ENCODE peak calls at places on chromosomes 16 and 17, in nine cellular contexts. One of them, this sample, is unnamed.

GRCh38 chr17:57350266-57350665 is 93.9 kb downstream of the MSI2 start:
- DNase-seq in Peyer's patch: no peak
- DNase-seq in HL-60: no peak
- DNase-seq in T-helper 17 cell: no peak
- DNase-seq in NCI-H1092 treated with DMSO at 0.1 percent for 48 hours: no peak
- DNase-seq in stimulated activated naive CD8-positive, alpha-beta T cell treated with anti-CD3 and anti-CD28 coated beads, Interleukin-15, Interleukin-2, amounts not matched to agents 100 U/mL and 50 U/mL, for 24 hours: no peak
- DNase-seq in astrocyte: no peak
- DNase-seq in GM12865: no peak
- DNase-seq in HS-5: no peak
- DNase-seq in this sample: peak

GRCh38 chr17:50689956-50690886 is 17.5 kb downstream of the ANKRD40 start:
- DNase-seq in Peyer's patch: no peak
- DNase-seq in T-helper 17 cell: no peak
- DNase-seq in stimulated activated naive CD8-positive, alpha-beta T cell treated with anti-CD3 and anti-CD28 coated beads, Interleukin-15, Interleukin-2, amounts not matched to agents 100 U/mL and 50 U/mL, for 24 hours: no peak
- DNase-seq in GM12865: no peak
- DNase-seq in NCI-H1092 treated with DMSO at 0.1 percent for 48 hours: no peak
- DNase-seq in astrocyte: no peak
- DNase-seq in HL-60: no peak
- DNase-seq in HS-5: no peak
- DNase-seq in this sample: no peak

GRCh38 chr17:76612977-76613851 is 27.6 kb upstream of the ST6GALNAC2 start:
- DNase-seq in stimulated activated naive CD8-positive, alpha-beta T cell treated with anti-CD3 and anti-CD28 coated beads, Interleukin-15, Interleukin-2, amounts not matched to agents 100 U/mL and 50 U/mL, for 24 hours: no peak
- DNase-seq in T-helper 17 cell: no peak
- DNase-seq in astrocyte: no peak
- DNase-seq in HL-60: peak
- DNase-seq in GM12865: peak
- DNase-seq in HS-5: no peak
- DNase-seq in Peyer's patch: no peak
- DNase-seq in NCI-H1092 treated with DMSO at 0.1 percent for 48 hours: no peak
- DNase-seq in this sample: no peak

GRCh38 chr16:69567031-69567680 is 1.4 kb downstream of the NFAT5 start:
- DNase-seq in astrocyte: peak
- DNase-seq in GM12865: peak
- DNase-seq in HL-60: peak
- DNase-seq in Peyer's patch: no peak
- DNase-seq in NCI-H1092 treated with DMSO at 0.1 percent for 48 hours: no peak
- DNase-seq in T-helper 17 cell: no peak
- DNase-seq in stimulated activated naive CD8-positive, alpha-beta T cell treated with anti-CD3 and anti-CD28 coated beads, Interleukin-15, Interleukin-2, amounts not matched to agents 100 U/mL and 50 U/mL, for 24 hours: no peak
- DNase-seq in HS-5: no peak
- DNase-seq in this sample: no peak

GRCh38 chr17:54992797-54993639 is 24.5 kb downstream of the STXBP4 start:
- DNase-seq in GM12865: peak
- DNase-seq in NCI-H1092 treated with DMSO at 0.1 percent for 48 hours: peak
- DNase-seq in HL-60: peak
- DNase-seq in T-helper 17 cell: no peak
- DNase-seq in Peyer's patch: no peak
- DNase-seq in HS-5: no peak
- DNase-seq in astrocyte: peak
- DNase-seq in stimulated activated naive CD8-positive, alpha-beta T cell treated with anti-CD3 and anti-CD28 coated beads, Interleukin-15, Interleukin-2, amounts not matched to agents 100 U/mL and 50 U/mL, for 24 hours: no peak
- DNase-seq in this sample: peak

GRCh38 chr17:81385320-81386111 is 9.7 kb upstream of the BAHCC1 start:
- DNase-seq in HL-60: no peak
- DNase-seq in stimulated activated naive CD8-positive, alpha-beta T cell treated with anti-CD3 and anti-CD28 coated beads, Interleukin-15, Interleukin-2, amounts not matched to agents 100 U/mL and 50 U/mL, for 24 hours: no peak
- DNase-seq in Peyer's patch: no peak
- DNase-seq in HS-5: no peak
- DNase-seq in GM12865: no peak
- DNase-seq in T-helper 17 cell: no peak
- DNase-seq in NCI-H1092 treated with DMSO at 0.1 percent for 48 hours: no peak
- DNase-seq in astrocyte: no peak
- DNase-seq in this sample: no peak

GRCh38 chr16:65655802-65656201 is 533.9 kb upstream of the CDH11 start:
- DNase-seq in NCI-H1092 treated with DMSO at 0.1 percent for 48 hours: no peak
- DNase-seq in HS-5: no peak
- DNase-seq in Peyer's patch: no peak
- DNase-seq in astrocyte: no peak
- DNase-seq in GM12865: no peak
- DNase-seq in stimulated activated naive CD8-positive, alpha-beta T cell treated with anti-CD3 and anti-CD28 coated beads, Interleukin-15, Interleukin-2, amounts not matched to agents 100 U/mL and 50 U/mL, for 24 hours: no peak
- DNase-seq in HL-60: no peak
- DNase-seq in T-helper 17 cell: no peak
- DNase-seq in this sample: no peak

GRCh38 chr16:89922477-89922883 is 662 bp upstream of the TUBB3 start:
- DNase-seq in HL-60: no peak
- DNase-seq in astrocyte: peak
- DNase-seq in GM12865: no peak
- DNase-seq in NCI-H1092 treated with DMSO at 0.1 percent for 48 hours: peak
- DNase-seq in stimulated activated naive CD8-positive, alpha-beta T cell treated with anti-CD3 and anti-CD28 coated beads, Interleukin-15, Interleukin-2, amounts not matched to agents 100 U/mL and 50 U/mL, for 24 hours: peak
- DNase-seq in HS-5: peak
- DNase-seq in T-helper 17 cell: no peak
- DNase-seq in Peyer's patch: peak
- DNase-seq in this sample: no peak

GRCh38 chr16:3413730-3414379 is 12.8 kb downstream of the ZNF174 start:
- DNase-seq in NCI-H1092 treated with DMSO at 0.1 percent for 48 hours: no peak
- DNase-seq in stimulated activated naive CD8-positive, alpha-beta T cell treated with anti-CD3 and anti-CD28 coated beads, Interleukin-15, Interleukin-2, amounts not matched to agents 100 U/mL and 50 U/mL, for 24 hours: no peak
- DNase-seq in HL-60: no peak
- DNase-seq in astrocyte: no peak
- DNase-seq in Peyer's patch: no peak
- DNase-seq in HS-5: no peak
- DNase-seq in GM12865: no peak
- DNase-seq in T-helper 17 cell: no peak
- DNase-seq in this sample: no peak

GRCh38 chr17:44906010-44906646 is 6.9 kb upstream of the EFTUD2 start:
- DNase-seq in Peyer's patch: no peak
- DNase-seq in NCI-H1092 treated with DMSO at 0.1 percent for 48 hours: no peak
- DNase-seq in HS-5: peak
- DNase-seq in T-helper 17 cell: no peak
- DNase-seq in stimulated activated naive CD8-positive, alpha-beta T cell treated with anti-CD3 and anti-CD28 coated beads, Interleukin-15, Interleukin-2, amounts not matched to agents 100 U/mL and 50 U/mL, for 24 hours: no peak
- DNase-seq in astrocyte: peak
- DNase-seq in HL-60: peak
- DNase-seq in GM12865: no peak
- DNase-seq in this sample: no peak

GRCh38 chr17:1554751-1555617 is 7.6 kb downstream of the PITPNA start:
- DNase-seq in NCI-H1092 treated with DMSO at 0.1 percent for 48 hours: no peak
- DNase-seq in HL-60: no peak
- DNase-seq in stimulated activated naive CD8-positive, alpha-beta T cell treated with anti-CD3 and anti-CD28 coated beads, Interleukin-15, Interleukin-2, amounts not matched to agents 100 U/mL and 50 U/mL, for 24 hours: no peak
- DNase-seq in GM12865: no peak
- DNase-seq in HS-5: no peak
- DNase-seq in T-helper 17 cell: no peak
- DNase-seq in astrocyte: no peak
- DNase-seq in Peyer's patch: no peak
- DNase-seq in this sample: no peak

GRCh38 chr16:1972490-1972877 is 631 bp downstream of the TBL3 start:
- DNase-seq in GM12865: no peak
- DNase-seq in HL-60: no peak
- DNase-seq in NCI-H1092 treated with DMSO at 0.1 percent for 48 hours: no peak
- DNase-seq in stimulated activated naive CD8-positive, alpha-beta T cell treated with anti-CD3 and anti-CD28 coated beads, Interleukin-15, Interleukin-2, amounts not matched to agents 100 U/mL and 50 U/mL, for 24 hours: peak
- DNase-seq in Peyer's patch: no peak
- DNase-seq in T-helper 17 cell: no peak
- DNase-seq in astrocyte: no peak
- DNase-seq in HS-5: no peak
- DNase-seq in this sample: no peak

GRCh38 chr17:43822566-43823190 is 10.3 kb downstream of the MPP3 start:
- DNase-seq in Peyer's patch: no peak
- DNase-seq in stimulated activated naive CD8-positive, alpha-beta T cell treated with anti-CD3 and anti-CD28 coated beads, Interleukin-15, Interleukin-2, amounts not matched to agents 100 U/mL and 50 U/mL, for 24 hours: no peak
- DNase-seq in HS-5: no peak
- DNase-seq in astrocyte: no peak
- DNase-seq in T-helper 17 cell: no peak
- DNase-seq in GM12865: no peak
- DNase-seq in HL-60: no peak
- DNase-seq in NCI-H1092 treated with DMSO at 0.1 percent for 48 hours: no peak
- DNase-seq in this sample: no peak

GRCh38 chr16:56233795-56234566 is 42.7 kb downstream of the GNAO1 start:
- DNase-seq in GM12865: no peak
- DNase-seq in stimulated activated naive CD8-positive, alpha-beta T cell treated with anti-CD3 and anti-CD28 coated beads, Interleukin-15, Interleukin-2, amounts not matched to agents 100 U/mL and 50 U/mL, for 24 hours: no peak
- DNase-seq in HL-60: no peak
- DNase-seq in HS-5: no peak
- DNase-seq in astrocyte: no peak
- DNase-seq in NCI-H1092 treated with DMSO at 0.1 percent for 48 hours: no peak
- DNase-seq in Peyer's patch: no peak
- DNase-seq in T-helper 17 cell: no peak
- DNase-seq in this sample: no peak

GRCh38 chr17:73030995-73031394 is 61.5 kb downstream of the SLC39A11 start:
- DNase-seq in HS-5: no peak
- DNase-seq in GM12865: no peak
- DNase-seq in NCI-H1092 treated with DMSO at 0.1 percent for 48 hours: no peak
- DNase-seq in astrocyte: no peak
- DNase-seq in HL-60: no peak
- DNase-seq in T-helper 17 cell: no peak
- DNase-seq in stimulated activated naive CD8-positive, alpha-beta T cell treated with anti-CD3 and anti-CD28 coated beads, Interleukin-15, Interleukin-2, amounts not matched to agents 100 U/mL and 50 U/mL, for 24 hours: no peak
- DNase-seq in Peyer's patch: no peak
- DNase-seq in this sample: no peak

GRCh38 chr16:86566966-86567700 is 504 bp downstream of the FOXC2 start:
- DNase-seq in HL-60: no peak
- DNase-seq in T-helper 17 cell: no peak
- DNase-seq in HS-5: no peak
- DNase-seq in Peyer's patch: no peak
- DNase-seq in NCI-H1092 treated with DMSO at 0.1 percent for 48 hours: no peak
- DNase-seq in astrocyte: peak
- DNase-seq in stimulated activated naive CD8-positive, alpha-beta T cell treated with anti-CD3 and anti-CD28 coated beads, Interleukin-15, Interleukin-2, amounts not matched to agents 100 U/mL and 50 U/mL, for 24 hours: no peak
- DNase-seq in GM12865: no peak
- DNase-seq in this sample: no peak

GRCh38 chr17:12667299-12667958 is 1.7 kb downstream of the MYOCD start:
- DNase-seq in T-helper 17 cell: no peak
- DNase-seq in HL-60: peak
- DNase-seq in stimulated activated naive CD8-positive, alpha-beta T cell treated with anti-CD3 and anti-CD28 coated beads, Interleukin-15, Interleukin-2, amounts not matched to agents 100 U/mL and 50 U/mL, for 24 hours: no peak
- DNase-seq in NCI-H1092 treated with DMSO at 0.1 percent for 48 hours: no peak
- DNase-seq in Peyer's patch: no peak
- DNase-seq in GM12865: peak
- DNase-seq in astrocyte: peak
- DNase-seq in HS-5: no peak
- DNase-seq in this sample: no peak

GRCh38 chr17:20008242-20009051 is 712 bp upstream of the SPECC1 start:
- DNase-seq in GM12865: peak
- DNase-seq in T-helper 17 cell: peak
- DNase-seq in HS-5: no peak
- DNase-seq in HL-60: no peak
- DNase-seq in stimulated activated naive CD8-positive, alpha-beta T cell treated with anti-CD3 and anti-CD28 coated beads, Interleukin-15, Interleukin-2, amounts not matched to agents 100 U/mL and 50 U/mL, for 24 hours: peak
- DNase-seq in NCI-H1092 treated with DMSO at 0.1 percent for 48 hours: no peak
- DNase-seq in Peyer's patch: peak
- DNase-seq in astrocyte: no peak
- DNase-seq in this sample: no peak

GRCh38 chr17:81544281-81544974 is 7.7 kb downstream of the FAAP100 start:
- DNase-seq in T-helper 17 cell: no peak
- DNase-seq in GM12865: no peak
- DNase-seq in HS-5: no peak
- DNase-seq in Peyer's patch: no peak
- DNase-seq in NCI-H1092 treated with DMSO at 0.1 percent for 48 hours: no peak
- DNase-seq in HL-60: no peak
- DNase-seq in stimulated activated naive CD8-positive, alpha-beta T cell treated with anti-CD3 and anti-CD28 coated beads, Interleukin-15, Interleukin-2, amounts not matched to agents 100 U/mL and 50 U/mL, for 24 hours: no peak
- DNase-seq in astrocyte: no peak
- DNase-seq in this sample: no peak

GRCh38 chr17:74542727-74543383 is 3.1 kb downstream of the CD300C start:
- DNase-seq in HS-5: no peak
- DNase-seq in T-helper 17 cell: no peak
- DNase-seq in NCI-H1092 treated with DMSO at 0.1 percent for 48 hours: no peak
- DNase-seq in HL-60: no peak
- DNase-seq in astrocyte: no peak
- DNase-seq in stimulated activated naive CD8-positive, alpha-beta T cell treated with anti-CD3 and anti-CD28 coated beads, Interleukin-15, Interleukin-2, amounts not matched to agents 100 U/mL and 50 U/mL, for 24 hours: no peak
- DNase-seq in Peyer's patch: peak
- DNase-seq in GM12865: no peak
- DNase-seq in this sample: no peak

GRCh38 chr17:50103252-50103651 is 8.1 kb downstream of the PDK2 start:
- DNase-seq in HL-60: no peak
- DNase-seq in NCI-H1092 treated with DMSO at 0.1 percent for 48 hours: no peak
- DNase-seq in Peyer's patch: no peak
- DNase-seq in astrocyte: no peak
- DNase-seq in HS-5: no peak
- DNase-seq in GM12865: no peak
- DNase-seq in stimulated activated naive CD8-positive, alpha-beta T cell treated with anti-CD3 and anti-CD28 coated beads, Interleukin-15, Interleukin-2, amounts not matched to agents 100 U/mL and 50 U/mL, for 24 hours: no peak
- DNase-seq in T-helper 17 cell: no peak
- DNase-seq in this sample: no peak

GRCh38 chr17:44137891-44138709 is 3.6 kb upstream of the HROB start:
- DNase-seq in HS-5: peak
- DNase-seq in GM12865: peak
- DNase-seq in HL-60: no peak
- DNase-seq in stimulated activated naive CD8-positive, alpha-beta T cell treated with anti-CD3 and anti-CD28 coated beads, Interleukin-15, Interleukin-2, amounts not matched to agents 100 U/mL and 50 U/mL, for 24 hours: peak
- DNase-seq in T-helper 17 cell: peak
- DNase-seq in NCI-H1092 treated with DMSO at 0.1 percent for 48 hours: peak
- DNase-seq in astrocyte: peak
- DNase-seq in Peyer's patch: peak
- DNase-seq in this sample: peak

GRCh38 chr16:89104303-89104702 is 10.7 kb downstream of the ACSF3 start:
- DNase-seq in T-helper 17 cell: no peak
- DNase-seq in HS-5: no peak
- DNase-seq in NCI-H1092 treated with DMSO at 0.1 percent for 48 hours: no peak
- DNase-seq in Peyer's patch: peak
- DNase-seq in HL-60: no peak
- DNase-seq in GM12865: no peak
- DNase-seq in astrocyte: no peak
- DNase-seq in stimulated activated naive CD8-positive, alpha-beta T cell treated with anti-CD3 and anti-CD28 coated beads, Interleukin-15, Interleukin-2, amounts not matched to agents 100 U/mL and 50 U/mL, for 24 hours: no peak
- DNase-seq in this sample: no peak

GRCh38 chr16:89687092-89687940 is 827 bp downstream of the CDK10 start:
- DNase-seq in T-helper 17 cell: no peak
- DNase-seq in stimulated activated naive CD8-positive, alpha-beta T cell treated with anti-CD3 and anti-CD28 coated beads, Interleukin-15, Interleukin-2, amounts not matched to agents 100 U/mL and 50 U/mL, for 24 hours: peak
- DNase-seq in HS-5: no peak
- DNase-seq in Peyer's patch: peak
- DNase-seq in astrocyte: peak
- DNase-seq in NCI-H1092 treated with DMSO at 0.1 percent for 48 hours: peak
- DNase-seq in HL-60: no peak
- DNase-seq in GM12865: peak
- DNase-seq in this sample: no peak

GRCh38 chr16:2196162-2196980 is at the start of gene CASKIN1:
- DNase-seq in HS-5: no peak
- DNase-seq in stimulated activated naive CD8-positive, alpha-beta T cell treated with anti-CD3 and anti-CD28 coated beads, Interleukin-15, Interleukin-2, amounts not matched to agents 100 U/mL and 50 U/mL, for 24 hours: no peak
- DNase-seq in astrocyte: no peak
- DNase-seq in GM12865: no peak
- DNase-seq in Peyer's patch: no peak
- DNase-seq in NCI-H1092 treated with DMSO at 0.1 percent for 48 hours: no peak
- DNase-seq in HL-60: peak
- DNase-seq in T-helper 17 cell: peak
- DNase-seq in this sample: no peak

GRCh38 chr16:80733366-80733901 is 71.0 kb downstream of the CDYL2 start:
- DNase-seq in HS-5: no peak
- DNase-seq in T-helper 17 cell: no peak
- DNase-seq in stimulated activated naive CD8-positive, alpha-beta T cell treated with anti-CD3 and anti-CD28 coated beads, Interleukin-15, Interleukin-2, amounts not matched to agents 100 U/mL and 50 U/mL, for 24 hours: no peak
- DNase-seq in NCI-H1092 treated with DMSO at 0.1 percent for 48 hours: no peak
- DNase-seq in astrocyte: no peak
- DNase-seq in HL-60: no peak
- DNase-seq in GM12865: no peak
- DNase-seq in Peyer's patch: no peak
- DNase-seq in this sample: no peak

GRCh38 chr17:10036511-10037061 is 131.5 kb upstream of the RCVRN start:
- DNase-seq in astrocyte: no peak
- DNase-seq in HL-60: peak
- DNase-seq in Peyer's patch: no peak
- DNase-seq in NCI-H1092 treated with DMSO at 0.1 percent for 48 hours: no peak
- DNase-seq in HS-5: no peak
- DNase-seq in GM12865: no peak
- DNase-seq in stimulated activated naive CD8-positive, alpha-beta T cell treated with anti-CD3 and anti-CD28 coated beads, Interleukin-15, Interleukin-2, amounts not matched to agents 100 U/mL and 50 U/mL, for 24 hours: no peak
- DNase-seq in T-helper 17 cell: no peak
- DNase-seq in this sample: no peak

GRCh38 chr16:24635900-24636610 is 93.4 kb upstream of the TNRC6A start:
- DNase-seq in HL-60: no peak
- DNase-seq in HS-5: peak
- DNase-seq in Peyer's patch: peak
- DNase-seq in NCI-H1092 treated with DMSO at 0.1 percent for 48 hours: peak
- DNase-seq in stimulated activated naive CD8-positive, alpha-beta T cell treated with anti-CD3 and anti-CD28 coated beads, Interleukin-15, Interleukin-2, amounts not matched to agents 100 U/mL and 50 U/mL, for 24 hours: no peak
- DNase-seq in astrocyte: peak
- DNase-seq in GM12865: no peak
- DNase-seq in T-helper 17 cell: no peak
- DNase-seq in this sample: peak